ENCODE peak calls at places on chromosome 4, in four cellular contexts. X, K, O and F are unnamed samples.

GRCh38 chr4:140243345-140243753 is 89.4 kb upstream of the MAML3 start:
- DNase-seq in X (no peak), K (no peak), O (no peak), F (no peak)

GRCh38 chr4:88143504-88143903 is 14.9 kb downstream of the ABCG2 start:
- DNase-seq in X (no peak), K (no peak), O (peak; percentile 24), F (no peak)

GRCh38 chr4:11497212-11497806 is 68.6 kb upstream of the HS3ST1 start:
- DNase-seq in X (no peak), K (no peak), O (no peak), F (peak; percentile 52)

GRCh38 chr4:77501851-77502250 is 103.8 kb upstream of the CXCL13 start:
- DNase-seq in X (no peak), K (no peak), O (no peak), F (no peak)

GRCh38 chr4:94152466-94152865 is 55.2 kb upstream of the SMARCAD1 start:
- DNase-seq in X (no peak), K (no peak), O (no peak), F (no peak)

GRCh38 chr4:126386512-126386911 is 1071.8 kb downstream of the FAT4 start:
- DNase-seq in X (no peak), K (no peak), O (no peak), F (no peak)

GRCh38 chr4:95165926-95166524 is 382.7 kb downstream of the UNC5C start:
- DNase-seq in X (peak; percentile 29), K (no peak), O (peak; percentile 39), F (no peak)

GRCh38 chr4:120568736-120569135 is 353.8 kb downstream of the PRDM5 start:
- DNase-seq in X (no peak), K (no peak), O (no peak), F (no peak)

GRCh38 chr4:32010221-32010620 is 1290.1 kb downstream of the PCDH7 start:
- DNase-seq in X (no peak), K (no peak), O (no peak), F (no peak)

GRCh38 chr4:24991015-24991414 is 39.7 kb downstream of the LGI2 start:
- DNase-seq in X (no peak), K (no peak), O (peak; percentile 55), F (no peak)

GRCh38 chr4:138216272-138216867 is 25.8 kb downstream of the SLC7A11 start:
- DNase-seq in X (no peak), K (no peak), O (no peak), F (no peak)

GRCh38 chr4:40980318-40980883 is 230.6 kb downstream of the NSUN7 start:
- DNase-seq in X (no peak), K (no peak), O (no peak), F (no peak)

GRCh38 chr4:104493071-104493831 is 1.4 kb downstream of the CXXC4 start:
- DNase-seq in X (no peak), K (no peak), O (no peak), F (no peak)

GRCh38 chr4:115678425-115678941 is 565.1 kb upstream of the NDST4 start:
- DNase-seq in X (no peak), K (no peak), O (no peak), F (no peak)

GRCh38 chr4:185464887-185465286 is 6.6 kb downstream of the CCDC110 start:
- DNase-seq in X (no peak), K (no peak), O (no peak), F (no peak)

GRCh38 chr4:74112399-74113090 is 13.6 kb upstream of the CXCL2 start:
- DNase-seq in X (no peak), K (no peak), O (no peak), F (no peak)

GRCh38 chr4:139656614-139657486 is 8.8 kb upstream of the MGST2 start:
- DNase-seq in X (peak; percentile 28), K (peak; percentile 69), O (peak; percentile 38), F (peak; percentile 61)

GRCh38 chr4:19924761-19925160 is 326.9 kb upstream of the SLIT2 start:
- DNase-seq in X (no peak), K (no peak), O (no peak), F (no peak)

GRCh38 chr4:96736352-96736889 is 896.5 kb downstream of the PDHA2 start:
- DNase-seq in X (no peak), K (no peak), O (no peak), F (no peak)

GRCh38 chr4:46354863-46355262 is 35.1 kb downstream of the GABRA2 start:
- DNase-seq in X (no peak), K (no peak), O (no peak), F (no peak)

GRCh38 chr4:140085062-140085622 is 68.8 kb downstream of the MAML3 start:
- DNase-seq in X (no peak), K (no peak), O (no peak), F (no peak)

GRCh38 chr4:53088132-53088531 is 226.0 kb downstream of the RASL11B start:
- DNase-seq in X (no peak), K (no peak), O (no peak), F (no peak)

GRCh38 chr4:78058591-78059523 is 1.7 kb downstream of the FRAS1 start:
- DNase-seq in X (peak; percentile 22), K (peak; percentile 68), O (no peak), F (no peak)

GRCh38 chr4:93409035-93409434 is 419.5 kb upstream of the ATOH1 start:
- DNase-seq in X (no peak), K (no peak), O (no peak), F (no peak)

GRCh38 chr4:146916479-146917076 is 29.1 kb downstream of the TTC29 start:
- DNase-seq in X (peak; percentile 40), K (no peak), O (peak; percentile 23), F (no peak)

GRCh38 chr4:166421556-166422156 is 548.6 kb downstream of the TLL1 start:
- DNase-seq in X (no peak), K (peak; percentile 94), O (peak; percentile 55), F (no peak)

GRCh38 chr4:6965329-6965728 is 55.7 kb downstream of the TBC1D14 start:
- DNase-seq in X (no peak), K (no peak), O (no peak), F (no peak)

GRCh38 chr4:154559141-154559841 is 3.5 kb upstream of the FGB start:
- DNase-seq in X (no peak), K (no peak), O (peak; percentile 11), F (no peak)

GRCh38 chr4:112284166-112284565 is 1.5 kb downstream of the TIFA start:
- DNase-seq in X (no peak), K (no peak), O (no peak), F (no peak)
- TF ChIP-seq CTCF in X (no peak), K (no peak), O (no peak), F (no peak)

GRCh38 chr4:65033899-65034298 is 624.6 kb upstream of the TECRL start:
- DNase-seq in X (no peak), K (no peak), O (no peak), F (no peak)
- TF ChIP-seq CTCF in X (peak; percentile 4), K (no peak), O (no peak), F (no peak)

GRCh38 chr4:117134386-117134785 is 49.0 kb upstream of the TRAM1L1 start:
- DNase-seq in X (no peak), K (no peak), O (no peak), F (no peak)
- TF ChIP-seq CTCF in X (no peak), K (peak; percentile 6), O (peak; percentile 19), F (no peak)

GRCh38 chr4:108775921-108776320 is 13.1 kb upstream of the ETNPPL start:
- DNase-seq in X (no peak), K (no peak), O (no peak), F (no peak)
- TF ChIP-seq CTCF in X (no peak), K (no peak), O (no peak), F (no peak)

DNA sequence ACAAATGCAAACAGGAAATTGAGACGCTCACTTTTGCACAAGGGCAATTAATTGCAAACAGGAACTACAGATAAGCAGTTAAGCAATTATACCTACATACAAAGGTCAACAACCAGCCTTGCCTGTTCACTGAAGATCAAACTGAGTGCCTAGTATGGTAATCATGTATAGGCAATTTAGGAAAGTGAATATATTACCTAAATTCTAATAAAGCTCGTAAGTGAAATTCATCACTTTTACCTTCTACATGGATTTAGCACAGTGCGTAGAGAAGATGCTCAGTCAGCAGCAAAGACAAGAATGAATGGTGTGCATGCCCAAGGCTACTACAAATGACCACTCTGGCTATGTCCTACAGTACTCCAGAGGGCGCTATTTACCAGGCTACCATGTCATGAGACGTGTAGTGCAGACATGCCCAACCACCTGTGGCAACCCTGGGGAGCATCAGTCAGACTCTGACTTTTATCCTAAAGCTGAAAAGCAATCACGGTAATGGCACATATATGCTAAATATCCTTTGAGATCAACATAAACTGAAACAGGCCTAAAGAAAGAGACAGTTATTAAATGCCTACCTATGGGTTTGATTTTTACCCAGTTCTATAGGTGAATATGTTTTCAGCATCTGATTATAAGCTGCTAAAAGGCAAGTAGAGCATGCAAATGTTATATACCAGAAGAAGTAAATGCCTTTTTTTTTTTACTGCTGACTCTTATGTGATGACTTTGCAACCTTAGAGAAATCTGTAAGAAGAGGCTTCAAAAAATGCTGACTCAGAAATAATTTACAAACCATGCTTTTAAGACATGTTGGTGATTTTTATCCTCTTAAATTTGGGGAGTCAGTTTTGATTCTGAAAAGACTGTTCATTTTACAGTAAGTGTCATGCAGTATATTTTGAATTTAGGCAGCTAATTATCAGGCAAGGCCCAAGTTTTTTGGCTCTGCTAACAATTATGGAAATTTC is 178.0 kb downstream of the PPP3CA start:
- DNase-seq in X (peak; percentile 48), K (no peak), O (peak; percentile 20), F (peak; percentile 67)
- TF ChIP-seq CTCF in X (peak; percentile 66), K (peak; percentile 54), O (peak; percentile 66), F (peak; percentile 86)

GRCh38 chr4:99808260-99808857 is 8.3 kb upstream of the DAPP1 start:
- DNase-seq in X (peak; percentile 14), K (no peak), O (no peak), F (peak; percentile 53)
- TF ChIP-seq CTCF in X (peak; percentile 44), K (peak; percentile 67), O (peak; percentile 55), F (peak; percentile 75)

DNA sequence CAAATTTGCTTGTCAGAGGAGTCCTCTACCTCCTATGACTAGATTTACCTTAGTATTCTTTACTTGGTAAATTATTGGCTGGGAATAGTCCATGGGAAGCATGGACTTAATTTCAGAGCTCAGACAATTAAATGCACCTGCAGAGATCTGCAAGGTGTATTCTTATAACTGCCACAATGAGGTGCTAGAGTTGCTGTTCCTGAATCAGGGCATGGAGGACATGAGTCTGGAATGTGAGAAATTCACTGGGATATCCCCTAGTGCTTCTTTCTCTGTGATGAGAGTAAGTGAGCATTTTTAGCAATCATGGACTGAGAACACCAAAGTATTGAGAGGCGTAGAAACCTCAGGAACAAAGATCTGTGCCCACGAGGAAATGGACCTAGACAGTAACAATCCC is 32.9 kb upstream of the GRID2 start:
- DNase-seq in X (no peak), K (no peak), O (no peak), F (no peak)
- TF ChIP-seq CTCF in X (no peak), K (no peak), O (no peak), F (no peak)

DNA sequence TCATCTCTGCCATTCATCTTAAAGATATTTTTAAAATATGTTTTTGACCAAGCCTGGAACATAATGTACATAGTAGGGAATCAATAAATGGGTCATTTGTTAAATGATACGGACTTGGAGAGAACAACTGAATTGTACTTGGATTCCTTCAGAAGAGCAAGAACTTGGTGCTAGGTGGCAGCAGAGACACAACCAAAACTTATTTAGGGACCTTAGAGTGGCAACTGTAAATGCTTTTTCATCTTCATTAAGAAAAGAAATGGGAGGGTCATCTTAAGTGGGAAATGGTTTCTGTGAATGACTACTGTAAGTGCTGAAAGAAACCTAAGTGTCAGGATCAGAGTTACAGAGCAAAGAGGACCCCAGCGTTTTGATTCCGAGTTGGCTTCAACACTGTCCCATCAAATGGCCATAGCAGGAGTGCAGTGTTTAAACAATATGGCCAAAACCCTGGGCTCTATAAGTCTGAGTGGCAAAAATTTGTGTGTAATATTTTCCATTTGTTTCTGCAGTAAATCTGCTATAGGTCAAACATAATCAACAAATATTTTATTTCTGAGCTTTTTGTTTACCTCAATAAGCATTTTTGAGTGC is 213.6 kb downstream of the PALLD start:
- DNase-seq in X (peak; percentile 74), K (no peak), O (peak; percentile 33), F (no peak)
- TF ChIP-seq CTCF in X (peak; percentile 44), K (peak; percentile 73), O (peak; percentile 70), F (peak; percentile 71)

GRCh38 chr4:169774466-169775445 is 17.0 kb upstream of the HPF1 start:
- DNase-seq in X (no peak), K (no peak), O (no peak), F (no peak)
- TF ChIP-seq CTCF in X (no peak), K (no peak), O (peak; percentile 17), F (no peak)